ENCODE peak calls at places on chromosomes 7 and 10, in eight cellular contexts. One of them, this sample, is unnamed.

GRCh38 chr7:78260826-78261225 is 462.3 kb downstream of the PHTF2 start:
- DNase-seq in IMR-90: peak
- DNase-seq in hepatocyte: no peak
- DNase-seq in brain microvascular endothelial cell: no peak
- DNase-seq in fibroblast of lung: peak
- DNase-seq in H1: no peak
- DNase-seq in adrenal gland: no peak
- DNase-seq in cardiac muscle cell: no peak
- DNase-seq in this sample: no peak

GRCh38 chr7:30347226-30348082 is 63.1 kb downstream of the ZNRF2 start:
- DNase-seq in IMR-90: peak
- DNase-seq in hepatocyte: no peak
- DNase-seq in brain microvascular endothelial cell: no peak
- DNase-seq in fibroblast of lung: no peak
- DNase-seq in H1: no peak
- DNase-seq in adrenal gland: no peak
- DNase-seq in cardiac muscle cell: no peak
- DNase-seq in this sample: no peak

GRCh38 chr10:85609509-85609908 is 757.1 kb downstream of the GRID1 start:
- DNase-seq in IMR-90: no peak
- DNase-seq in hepatocyte: no peak
- DNase-seq in brain microvascular endothelial cell: no peak
- DNase-seq in fibroblast of lung: no peak
- DNase-seq in H1: peak
- DNase-seq in adrenal gland: no peak
- DNase-seq in cardiac muscle cell: no peak
- DNase-seq in this sample: no peak

GRCh38 chr10:21329995-21330627 is 195.4 kb downstream of the SKIDA1 start:
- DNase-seq in IMR-90: peak
- DNase-seq in hepatocyte: peak
- DNase-seq in brain microvascular endothelial cell: peak
- DNase-seq in fibroblast of lung: peak
- DNase-seq in H1: no peak
- DNase-seq in adrenal gland: peak
- DNase-seq in cardiac muscle cell: peak
- DNase-seq in this sample: peak

GRCh38 chr7:99180067-99180650 is 27.8 kb downstream of the KPNA7 start:
- DNase-seq in IMR-90: no peak
- DNase-seq in hepatocyte: no peak
- DNase-seq in brain microvascular endothelial cell: no peak
- DNase-seq in fibroblast of lung: no peak
- DNase-seq in H1: no peak
- DNase-seq in adrenal gland: no peak
- DNase-seq in cardiac muscle cell: no peak
- DNase-seq in this sample: no peak

GRCh38 chr10:100653957-100654834 is 91.2 kb upstream of the PAX2 start:
- DNase-seq in IMR-90: no peak
- DNase-seq in hepatocyte: peak
- DNase-seq in brain microvascular endothelial cell: no peak
- DNase-seq in fibroblast of lung: peak
- DNase-seq in H1: peak
- DNase-seq in adrenal gland: no peak
- DNase-seq in cardiac muscle cell: peak
- DNase-seq in this sample: no peak

GRCh38 chr7:28280516-28280915 is 99.9 kb upstream of the JAZF1 start:
- DNase-seq in IMR-90: no peak
- DNase-seq in hepatocyte: no peak
- DNase-seq in brain microvascular endothelial cell: no peak
- DNase-seq in fibroblast of lung: no peak
- DNase-seq in H1: no peak
- DNase-seq in adrenal gland: no peak
- DNase-seq in cardiac muscle cell: no peak
- DNase-seq in this sample: no peak

GRCh38 chr10:76403876-76404275 is 972.5 kb downstream of the LRMDA start:
- DNase-seq in IMR-90: peak
- DNase-seq in hepatocyte: no peak
- DNase-seq in brain microvascular endothelial cell: no peak
- DNase-seq in fibroblast of lung: peak
- DNase-seq in H1: no peak
- DNase-seq in adrenal gland: peak
- DNase-seq in cardiac muscle cell: peak
- DNase-seq in this sample: no peak

GRCh38 chr7:101733713-101734475 is 83.5 kb upstream of the CUX1 start:
- DNase-seq in IMR-90: peak
- DNase-seq in hepatocyte: peak
- DNase-seq in brain microvascular endothelial cell: peak
- DNase-seq in fibroblast of lung: peak
- DNase-seq in H1: peak
- DNase-seq in adrenal gland: peak
- DNase-seq in cardiac muscle cell: peak
- DNase-seq in this sample: no peak
- H3K4me3 ChIP-seq in IMR-90: no peak
- H3K4me3 ChIP-seq in hepatocyte: no peak
- H3K4me3 ChIP-seq in brain microvascular endothelial cell: peak
- H3K4me3 ChIP-seq in fibroblast of lung: peak
- H3K4me3 ChIP-seq in H1: peak
- H3K4me3 ChIP-seq in adrenal gland: no peak
- H3K4me3 ChIP-seq in cardiac muscle cell: no peak
- H3K4me3 ChIP-seq in this sample: no peak

GRCh38 chr10:117431160-117431559 is 55.9 kb upstream of the PDZD8 start:
- DNase-seq in IMR-90: no peak
- DNase-seq in hepatocyte: no peak
- DNase-seq in brain microvascular endothelial cell: no peak
- DNase-seq in fibroblast of lung: no peak
- DNase-seq in H1: no peak
- DNase-seq in adrenal gland: no peak
- DNase-seq in cardiac muscle cell: no peak
- DNase-seq in this sample: no peak
- TF ChIP-seq CTCF in IMR-90: no peak
- TF ChIP-seq CTCF in hepatocyte: no peak
- TF ChIP-seq CTCF in brain microvascular endothelial cell: no peak
- TF ChIP-seq CTCF in fibroblast of lung: no peak
- TF ChIP-seq CTCF in H1: no peak
- TF ChIP-seq CTCF in adrenal gland: no peak
- TF ChIP-seq CTCF in cardiac muscle cell: no peak
- TF ChIP-seq CTCF in this sample: peak

GRCh38 chr10:6128591-6129383 is 40.0 kb downstream of the RBM17 start:
- DNase-seq in IMR-90: peak
- DNase-seq in hepatocyte: peak
- DNase-seq in brain microvascular endothelial cell: peak
- DNase-seq in fibroblast of lung: peak
- DNase-seq in H1: no peak
- DNase-seq in adrenal gland: peak
- DNase-seq in cardiac muscle cell: peak
- DNase-seq in this sample: no peak
- H3K4me3 ChIP-seq in IMR-90: peak
- H3K4me3 ChIP-seq in hepatocyte: no peak
- H3K4me3 ChIP-seq in brain microvascular endothelial cell: no peak
- H3K4me3 ChIP-seq in fibroblast of lung: no peak
- H3K4me3 ChIP-seq in H1: no peak
- H3K4me3 ChIP-seq in adrenal gland: no peak
- H3K4me3 ChIP-seq in cardiac muscle cell: no peak
- H3K4me3 ChIP-seq in this sample: no peak

DNA sequence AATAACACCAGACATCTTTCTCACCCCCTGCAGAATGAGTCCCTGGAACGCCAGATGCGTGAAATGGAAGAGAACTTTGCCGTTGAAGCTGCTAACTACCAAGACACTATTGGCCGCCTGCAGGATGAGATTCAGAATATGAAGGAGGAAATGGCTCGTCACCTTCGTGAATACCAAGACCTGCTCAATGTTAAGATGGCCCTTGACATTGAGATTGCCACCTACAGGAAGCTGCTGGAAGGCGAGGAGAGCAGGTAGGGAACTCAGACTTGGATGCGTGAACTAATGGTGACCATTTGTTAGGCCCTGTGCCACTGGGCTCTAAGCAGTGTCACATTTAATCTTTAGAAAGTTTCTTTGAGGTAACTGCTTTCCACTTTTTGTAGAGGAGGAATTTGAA is 7.1 kb downstream of the VIM start:
- DNase-seq in IMR-90: no peak
- DNase-seq in hepatocyte: no peak
- DNase-seq in brain microvascular endothelial cell: no peak
- DNase-seq in fibroblast of lung: no peak
- DNase-seq in H1: no peak
- DNase-seq in adrenal gland: no peak
- DNase-seq in cardiac muscle cell: no peak
- DNase-seq in this sample: no peak
- TF ChIP-seq CTCF in IMR-90: peak
- TF ChIP-seq CTCF in hepatocyte: no peak
- TF ChIP-seq CTCF in brain microvascular endothelial cell: peak
- TF ChIP-seq CTCF in fibroblast of lung: no peak
- TF ChIP-seq CTCF in H1: peak
- TF ChIP-seq CTCF in adrenal gland: no peak
- TF ChIP-seq CTCF in cardiac muscle cell: peak
- TF ChIP-seq CTCF in this sample: peak

GRCh38 chr10:51629969-51630617 is 69.3 kb downstream of the CSTF2T start:
- DNase-seq in IMR-90: peak
- DNase-seq in hepatocyte: no peak
- DNase-seq in brain microvascular endothelial cell: no peak
- DNase-seq in fibroblast of lung: no peak
- DNase-seq in H1: no peak
- DNase-seq in adrenal gland: no peak
- DNase-seq in cardiac muscle cell: peak
- DNase-seq in this sample: no peak

GRCh38 chr10:51630618-51631005 is 68.8 kb downstream of the CSTF2T start:
- DNase-seq in IMR-90: no peak
- DNase-seq in hepatocyte: no peak
- DNase-seq in brain microvascular endothelial cell: no peak
- DNase-seq in fibroblast of lung: no peak
- DNase-seq in H1: no peak
- DNase-seq in adrenal gland: no peak
- DNase-seq in cardiac muscle cell: no peak
- DNase-seq in this sample: no peak
- H3K4me3 ChIP-seq in IMR-90: no peak
- H3K4me3 ChIP-seq in hepatocyte: no peak
- H3K4me3 ChIP-seq in brain microvascular endothelial cell: no peak
- H3K4me3 ChIP-seq in fibroblast of lung: no peak
- H3K4me3 ChIP-seq in H1: no peak
- H3K4me3 ChIP-seq in adrenal gland: no peak
- H3K4me3 ChIP-seq in cardiac muscle cell: no peak
- H3K4me3 ChIP-seq in this sample: no peak

This sample was measured in kidney epithelial cell.